ENCODE peak calls at places on chromosome 20, in six cellular contexts. C, U, G, Y, K and T are unnamed samples. For H3K27me3, the result is how much of the 10 kb centered on the place peaks cover.

GRCh38 chr20:49705358-49705757 is 8.3 kb downstream of the B4GALT5 start:
- DNase-seq in C (no peak), U (no peak), G (no peak), Y (no peak), K (no peak), T (no peak)

GRCh38 chr20:60063739-60064138 is 105.5 kb downstream of the CDH26 start:
- DNase-seq in C (no peak), U (no peak), G (no peak), Y (no peak), K (no peak), T (no peak)

GRCh38 chr20:31851240-31851955 is 6.0 kb upstream of the FOXS1 start:
- DNase-seq in C (no peak), U (no peak), G (no peak), Y (no peak), K (no peak), T (no peak)

GRCh38 chr20:62822788-62823651 is 6.2 kb downstream of the COL9A3 start:
- DNase-seq in C (no peak), U (peak), G (peak), Y (peak), K (no peak), T (no peak)

GRCh38 chr20:52019313-52019712 is 172.3 kb downstream of the ZFP64 start:
- DNase-seq in C (no peak), U (no peak), G (no peak), Y (no peak), K (no peak), T (no peak)

GRCh38 chr20:19885576-19885956 is 127.5 kb downstream of the RIN2 start:
- DNase-seq in C (no peak), U (no peak), G (no peak), Y (no peak), K (no peak), T (no peak)

GRCh38 chr20:63498950-63499332 is at the start of gene EEF1A2:
- DNase-seq in C (no peak), U (no peak), G (no peak), Y (peak), K (peak), T (no peak)

GRCh38 chr20:41174782-41175181 is 37.4 kb downstream of the PLCG1 start:
- DNase-seq in C (peak), U (no peak), G (peak), Y (peak), K (peak), T (peak)

GRCh38 chr20:23235173-23236027 is 115.2 kb upstream of the NXT1 start:
- DNase-seq in C (peak), U (peak), G (peak), Y (peak), K (peak), T (peak)

DNA sequence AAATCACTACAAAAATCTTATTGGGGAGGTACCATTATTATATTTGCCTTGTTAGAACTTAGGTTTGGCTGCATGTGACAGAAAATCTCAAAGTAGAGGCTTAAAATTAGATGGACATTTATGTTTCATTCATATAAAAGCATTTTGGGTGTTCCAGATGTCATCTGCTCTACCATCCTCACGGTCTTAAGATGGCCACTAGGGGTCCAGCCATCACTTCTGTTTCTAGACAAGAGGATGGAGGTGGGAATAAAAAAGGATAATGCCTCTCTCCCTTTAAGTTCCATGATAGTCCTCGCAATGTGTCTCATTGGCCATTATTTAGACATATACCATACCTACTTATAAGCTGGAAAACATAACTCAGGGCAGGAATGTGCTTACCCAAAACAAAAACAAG is 929.5 kb downstream of the KIF16B start:
- DNase-seq in C (no peak), U (peak), G (no peak), Y (no peak), K (no peak), T (no peak)
- TF ChIP-seq CTCF in C (no peak), U (peak), G (no peak), Y (no peak), K (no peak), T (no peak)

DNA sequence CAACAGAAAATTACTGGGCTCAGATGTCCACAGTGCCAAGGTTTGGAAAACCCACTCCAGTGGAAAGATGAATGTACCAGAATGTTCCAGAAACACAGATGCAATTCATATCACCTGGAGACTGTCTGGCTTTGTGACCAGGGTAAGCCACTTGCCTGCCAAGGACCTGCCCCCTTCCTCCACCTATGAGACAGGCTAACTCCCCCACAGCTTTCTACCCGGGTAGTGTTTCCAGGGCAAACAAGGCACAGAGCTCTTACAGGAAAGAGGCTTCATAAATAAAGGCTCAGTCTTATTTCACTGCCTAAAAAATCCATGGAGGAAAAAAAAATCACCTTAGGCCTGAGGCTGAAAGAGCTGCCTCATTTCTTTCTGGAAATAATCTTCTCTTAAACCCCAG is 198.9 kb upstream of the PMEPA1 start:
- DNase-seq in C (no peak), U (no peak), G (no peak), Y (no peak), K (no peak), T (no peak)
- TF ChIP-seq POLR2A in C (no peak), U (no peak), G (no peak), Y (no peak), K (no peak), T (no peak)

DNA sequence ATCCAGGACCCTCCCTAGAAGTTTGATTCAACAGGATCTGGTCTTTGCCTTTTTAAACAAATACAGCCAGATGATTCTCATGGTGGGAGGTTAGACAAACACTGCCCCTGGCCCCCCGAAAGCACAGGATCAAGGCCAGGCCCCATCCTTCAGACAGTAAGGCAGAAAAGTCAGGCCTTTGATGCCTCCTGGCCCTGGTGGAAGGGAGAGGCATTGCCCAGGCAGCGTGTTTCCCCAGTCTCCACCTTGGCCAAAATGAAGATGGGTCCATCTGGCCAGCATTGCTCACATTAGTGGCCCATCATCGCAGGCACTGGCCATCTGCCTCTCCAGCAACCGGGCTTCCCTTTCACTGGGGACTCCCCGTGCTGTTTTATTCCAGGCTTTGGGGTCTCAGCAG is 4.3 kb downstream of the SULF2 start:
- DNase-seq in C (no peak), U (no peak), G (no peak), Y (no peak), K (no peak), T (no peak)
- H3K27me3 ChIP-seq in C (under half), U (under half), G (under half), Y (under half), K (under half), T (under half)

DNA sequence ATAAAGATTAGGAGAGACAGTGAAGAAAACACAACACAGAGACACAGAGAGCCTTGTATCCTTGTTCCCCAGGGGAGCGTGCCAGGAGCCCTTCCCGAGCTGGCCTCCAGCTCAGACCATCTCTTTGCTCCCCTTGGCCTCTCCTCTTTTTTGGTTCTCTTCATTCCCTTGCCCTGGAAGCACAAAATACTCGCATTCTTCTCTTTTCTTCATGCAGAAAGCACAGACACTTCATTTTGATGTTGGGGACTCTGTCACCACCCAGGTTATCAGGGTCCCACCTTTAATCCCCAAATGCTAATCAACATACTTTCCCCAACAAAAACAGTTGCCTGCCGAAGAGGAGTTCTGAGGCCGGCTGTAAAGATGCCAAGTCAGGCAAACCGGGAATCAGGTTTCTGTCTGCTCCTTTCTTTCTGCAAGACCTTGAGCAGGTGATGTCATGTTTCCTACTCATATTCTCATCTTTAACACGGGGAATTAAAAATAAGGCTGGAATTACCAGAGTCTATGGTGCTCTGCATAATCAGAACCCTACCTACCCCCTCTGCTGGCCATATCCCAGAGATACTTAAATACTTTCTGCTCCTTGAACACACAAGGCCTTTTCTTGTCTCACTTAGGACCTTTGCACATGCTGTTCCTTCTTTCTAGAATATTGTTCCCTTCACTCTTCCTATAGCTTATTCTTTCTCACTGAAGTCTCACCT is 21.7 kb downstream of the TGM6 start:
- DNase-seq in C (no peak), U (peak), G (no peak), Y (no peak), K (no peak), T (no peak)
- TF ChIP-seq CTCF in C (no peak), U (peak), G (no peak), Y (peak), K (no peak), T (no peak)